ENCODE peak calls at places on chromosomes 2 and 18, in seven cellular contexts. I is psoas muscle; K is H7; W is HuH-7.5; O is EH; B is activated CD8-positive, alpha-beta memory T cell treated with anti-CD3 and anti-CD28 coated beads for 4 hours; A is NCI-H460. M is an unnamed sample.

GRCh38 chr2:30620102-30620501 is 173.1 kb downstream of the LCLAT1 start:
- DNase-seq in K (no peak), O (no peak), A (no peak), W (no peak), B (no peak), I (no peak), M (no peak)

GRCh38 chr2:3435440-3435839 is 55.9 kb downstream of the TRAPPC12 start:
- DNase-seq in O (no peak), B (no peak), W (no peak), A (no peak), I (no peak), K (no peak), M (no peak)

GRCh38 chr18:58998421-58999203 is 133.9 kb downstream of the ZNF532 start:
- DNase-seq in A (no peak), B (no peak), W (no peak), O (peak), K (no peak), I (peak), M (peak)

GRCh38 chr18:3207565-3207964 is 12.2 kb downstream of the MYOM1 start:
- DNase-seq in K (no peak), B (no peak), I (peak), A (no peak), W (no peak), O (peak), M (peak)

GRCh38 chr2:216740557-216741222 is 45.3 kb upstream of the IGFBP5 start:
- DNase-seq in A (no peak), W (no peak), K (no peak), B (no peak), O (peak), I (no peak), M (no peak)

GRCh38 chr2:100008960-100009359 is 133.4 kb downstream of the AFF3 start:
- DNase-seq in B (no peak), W (no peak), A (no peak), I (no peak), K (no peak), O (peak), M (no peak)

GRCh38 chr2:197163755-197164753 is 146.5 kb downstream of the ANKRD44 start:
- DNase-seq in A (no peak), B (no peak), O (no peak), I (peak), K (peak), W (no peak), M (no peak)

GRCh38 chr2:65072181-65072970 is 16.2 kb downstream of the CEP68 start:
- DNase-seq in B (no peak), W (no peak), I (no peak), A (no peak), K (peak), O (no peak), M (no peak)

GRCh38 chr2:25257032-25257455 is 84.7 kb downstream of the DNMT3A start:
- DNase-seq in I (peak), W (peak), K (peak), B (no peak), A (no peak), O (peak), M (no peak)

GRCh38 chr2:50126845-50127244 is 905.1 kb downstream of the NRXN1 start:
- DNase-seq in K (no peak), A (no peak), W (no peak), O (no peak), B (no peak), I (no peak), M (no peak)

GRCh38 chr2:8546319-8547283 is 135.3 kb upstream of the ID2 start:
- DNase-seq in W (no peak), K (no peak), A (no peak), O (no peak), B (no peak), I (peak), M (no peak)

GRCh38 chr2:61811821-61812220 is 42.0 kb downstream of the FAM161A start:
- DNase-seq in O (no peak), K (no peak), I (no peak), B (no peak), W (no peak), A (no peak), M (no peak)

GRCh38 chr2:189533274-189534035 is 47.1 kb downstream of the SLC40A1 start:
- DNase-seq in K (no peak), W (no peak), A (no peak), B (no peak), I (no peak), O (peak), M (no peak)

GRCh38 chr18:49459404-49460171 is 857 bp downstream of the DYM start:
- DNase-seq in I (no peak), B (no peak), A (no peak), K (peak), O (peak), W (no peak), M (no peak)

GRCh38 chr2:19544020-19544383 is 185.6 kb upstream of the OSR1 start:
- DNase-seq in B (no peak), W (no peak), K (no peak), A (no peak), I (no peak), O (no peak), M (no peak)

GRCh38 chr18:47250415-47251046 is 929 bp downstream of the SKOR2 start:
- DNase-seq in K (peak), O (no peak), I (no peak), A (no peak), B (no peak), W (no peak), M (no peak)

GRCh38 chr18:12559319-12559718 is 98.6 kb downstream of the SPIRE1 start:
- DNase-seq in I (no peak), B (no peak), A (no peak), K (no peak), W (no peak), O (no peak), M (no peak)

GRCh38 chr2:144449028-144449406 is 70.9 kb downstream of the ZEB2 start:
- DNase-seq in B (no peak), W (no peak), A (no peak), O (no peak), K (no peak), I (peak), M (peak)

GRCh38 chr2:118089015-118089800 is 937 bp downstream of the INSIG2 start:
- DNase-seq in W (peak), I (no peak), B (no peak), O (peak), K (peak), A (no peak), M (peak)

GRCh38 chr2:98468621-98469236 is 24.1 kb downstream of the INPP4A start:
- DNase-seq in K (no peak), B (no peak), I (no peak), A (no peak), W (no peak), O (peak), M (no peak)

GRCh38 chr2:237213325-237214040 is 127.8 kb downstream of the COPS8 start:
- DNase-seq in K (no peak), O (peak), B (no peak), A (no peak), I (peak), W (no peak), M (peak)

GRCh38 chr18:66724664-66725356 is 120.9 kb upstream of the CDH19 start:
- DNase-seq in I (no peak), W (peak), B (no peak), A (no peak), K (no peak), O (no peak), M (no peak)

GRCh38 chr2:151156431-151156830 is 105.2 kb downstream of the RBM43 start:
- DNase-seq in O (no peak), K (no peak), W (no peak), I (no peak), A (no peak), B (no peak), M (no peak)

GRCh38 chr2:159684796-159685195 is 27.5 kb upstream of the MARCHF7 start:
- DNase-seq in A (no peak), O (peak), B (no peak), K (no peak), W (no peak), I (no peak), M (peak)

GRCh38 chr2:158120102-158120501 is 18.4 kb downstream of the UPP2 start:
- DNase-seq in I (no peak), O (no peak), W (no peak), B (no peak), K (no peak), A (no peak), M (no peak)

GRCh38 chr2:26597197-26597596 is 44.0 kb downstream of the CIB4 start:
- DNase-seq in K (no peak), W (no peak), I (no peak), O (no peak), A (no peak), B (no peak), M (no peak)

GRCh38 chr2:237156131-237156856 is 70.6 kb downstream of the COPS8 start:
- DNase-seq in A (no peak), O (peak), B (no peak), I (peak), K (peak), W (no peak), M (no peak)

GRCh38 chr2:24345937-24346336 is 14.4 kb downstream of the ITSN2 start:
- DNase-seq in B (no peak), O (no peak), I (no peak), K (no peak), W (no peak), A (no peak), M (no peak)

GRCh38 chr2:10889741-10890215 is 22.0 kb upstream of the KCNF1 start:
- DNase-seq in K (no peak), A (no peak), O (no peak), W (no peak), B (no peak), I (no peak), M (no peak)

GRCh38 chr18:26040051-26040656 is 50.3 kb downstream of the SS18 start:
- DNase-seq in K (no peak), O (no peak), B (no peak), I (no peak), A (no peak), W (no peak), M (no peak)

M was measured in A549.